ENCODE peak calls at places on chromosomes 6 and 20, in four cellular contexts. K is AG04449, D is fibroblast of pulmonary artery, W is lower lobe of right lung. P is an unnamed sample.

GRCh38 chr6:15437090-15437489 is 191.2 kb downstream of the JARID2 start:
- DNase-seq in K (no peak), W (no peak), D (no peak), P (no peak)

GRCh38 chr20:38184098-38184497 is 19.0 kb upstream of the TGM2 start:
- DNase-seq in W (no peak), D (no peak), K (no peak), P (no peak)

GRCh38 chr6:83057705-83058321 is 7.8 kb downstream of the UBE3D start:
- DNase-seq in W (no peak), K (no peak), D (peak; percentile 69), P (no peak)

GRCh38 chr6:160178271-160178670 is 56.7 kb downstream of the SLC22A1 start:
- DNase-seq in W (no peak), D (no peak), K (no peak), P (no peak)

GRCh38 chr6:22892452-22892851 is 323.1 kb downstream of the HDGFL1 start:
- DNase-seq in W (no peak), D (peak; percentile 98), K (peak; percentile 93), P (no peak)

GRCh38 chr20:11807070-11807741 is 110.5 kb upstream of the BTBD3 start:
- DNase-seq in D (peak; percentile 85), K (peak; percentile 74), W (no peak), P (no peak)

GRCh38 chr6:150087336-150087735 is 18.4 kb upstream of the ULBP3 start:
- DNase-seq in D (no peak), W (no peak), K (no peak), P (no peak)

GRCh38 chr20:40812415-40813212 is 123.6 kb upstream of the MAFB start:
- DNase-seq in K (no peak), D (no peak), W (no peak), P (peak; percentile 72)

GRCh38 chr6:36906539-36906938 is 20.8 kb downstream of the C6orf89 start:
- DNase-seq in W (peak; percentile 83), K (no peak), D (peak; percentile 13), P (no peak)

GRCh38 chr20:41078329-41078728 is 49.7 kb downstream of the TOP1 start:
- DNase-seq in D (peak; percentile 80), K (peak; percentile 33), W (no peak), P (no peak)

GRCh38 chr6:28606424-28607391 is 81.0 kb downstream of the GPX5 start:
- DNase-seq in D (peak; percentile 71), W (no peak), K (no peak), P (peak; percentile 83)

GRCh38 chr6:12290490-12290820 is 294 bp downstream of the EDN1 start:
- DNase-seq in W (no peak), D (no peak), K (no peak), P (no peak)

GRCh38 chr6:12291083-12291784 is 1.1 kb downstream of the EDN1 start:
- DNase-seq in W (no peak), K (no peak), D (no peak), P (no peak)

GRCh38 chr6:12288211-12288618 is 1.9 kb upstream of the EDN1 start:
- DNase-seq in K (no peak), W (peak; percentile 58), D (no peak), P (no peak)

GRCh38 chr6:12288844-12289654 is 1.1 kb upstream of the EDN1 start:
- DNase-seq in K (no peak), W (no peak), D (peak; percentile 81), P (no peak)

GRCh38 chr6:12289655-12290489 is at the start of gene EDN1:
- DNase-seq in W (peak; percentile 89), D (peak; percentile 93), K (no peak), P (peak; percentile 91)
- TF ChIP-seq CTCF in W (peak; percentile 67), D (peak; percentile 51), K (peak; percentile 70), P (peak; percentile 61)

GRCh38 chr20:58197185-58197469 is 31.3 kb downstream of the ANKRD60 start:
- DNase-seq in D (no peak), K (no peak), W (no peak), P (no peak)
- TF ChIP-seq CTCF in D (no peak), K (no peak), W (no peak), P (no peak)

GRCh38 chr6:151630387-151630786 is 136.6 kb downstream of the CCDC170 start:
- DNase-seq in K (no peak), W (no peak), D (no peak), P (no peak)
- TF ChIP-seq CTCF in K (no peak), W (no peak), D (no peak), P (no peak)

DNA sequence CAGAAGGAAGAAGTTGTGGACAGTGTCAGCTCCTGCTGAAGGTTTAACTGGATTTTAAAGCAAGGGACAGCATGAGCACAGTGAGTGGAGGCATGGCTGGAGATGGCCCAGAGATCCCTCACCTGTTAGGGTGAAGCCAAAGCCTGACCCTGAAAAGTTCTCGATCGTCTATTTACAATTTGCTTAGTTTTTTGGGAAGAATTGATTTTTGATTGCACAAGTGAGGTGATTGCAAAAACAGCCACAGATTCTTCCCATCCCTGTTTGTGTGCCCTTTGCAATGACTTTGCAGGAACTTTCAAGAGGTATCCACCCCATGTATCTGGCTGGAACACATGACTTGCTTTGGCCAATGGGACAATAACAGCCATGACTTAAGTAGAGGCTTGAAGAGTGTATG is 170.1 kb downstream of the TFAP2C start:
- DNase-seq in W (no peak), K (no peak), D (no peak), P (no peak)
- TF ChIP-seq CTCF in W (no peak), K (no peak), D (no peak), P (no peak)

DNA sequence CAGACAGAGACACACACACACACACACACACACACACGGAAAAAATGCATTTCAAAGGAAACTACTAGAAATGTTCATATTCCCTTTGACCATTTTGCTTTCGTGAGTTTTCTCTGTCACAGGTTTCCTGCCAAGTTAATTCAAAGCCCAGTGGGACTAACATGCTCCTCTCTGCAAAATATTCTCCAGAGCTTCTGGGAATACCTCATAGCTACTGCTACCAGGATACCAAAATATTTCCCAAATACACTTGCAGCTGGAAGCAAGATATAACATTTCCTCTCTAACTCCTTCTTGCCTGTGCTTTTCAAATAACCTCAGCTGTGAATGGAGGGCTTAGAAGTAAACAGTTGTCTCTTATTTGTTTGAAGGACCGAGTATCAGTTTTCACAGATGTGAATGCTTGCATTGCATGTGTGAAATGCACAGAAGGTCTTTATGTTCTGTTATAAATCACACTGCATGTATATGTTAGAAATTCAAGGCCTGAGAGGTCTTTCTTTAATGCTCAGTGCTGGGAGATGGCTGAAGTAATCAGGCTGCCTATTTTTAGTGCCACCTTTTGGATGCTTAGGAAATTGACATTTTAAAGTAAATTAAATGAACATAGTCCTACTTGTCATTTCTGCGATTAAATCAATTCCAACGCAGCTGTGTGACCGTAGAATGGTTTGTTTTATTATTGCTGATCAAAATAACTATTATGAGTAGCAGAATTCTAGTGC is 8.7 kb upstream of the FAM209A start:
- DNase-seq in W (no peak), K (no peak), D (peak; percentile 49), P (no peak)
- TF ChIP-seq CTCF in W (no peak), K (peak; percentile 8), D (peak; percentile 44), P (peak; percentile 49)

GRCh38 chr20:53444386-53444785 is 149.3 kb downstream of the ZNF217 start:
- DNase-seq in K (no peak), W (no peak), D (no peak), P (peak; percentile 54)

GRCh38 chr20:53448426-53448825 is 145.2 kb downstream of the ZNF217 start:
- DNase-seq in W (no peak), K (no peak), D (no peak), P (no peak)

GRCh38 chr20:53448875-53449274 is 144.8 kb downstream of the ZNF217 start:
- DNase-seq in W (no peak), K (no peak), D (no peak), P (no peak)

GRCh38 chr20:53445276-53445675 is 148.4 kb downstream of the ZNF217 start:
- DNase-seq in W (no peak), K (no peak), D (peak; percentile 28), P (no peak)

DNA sequence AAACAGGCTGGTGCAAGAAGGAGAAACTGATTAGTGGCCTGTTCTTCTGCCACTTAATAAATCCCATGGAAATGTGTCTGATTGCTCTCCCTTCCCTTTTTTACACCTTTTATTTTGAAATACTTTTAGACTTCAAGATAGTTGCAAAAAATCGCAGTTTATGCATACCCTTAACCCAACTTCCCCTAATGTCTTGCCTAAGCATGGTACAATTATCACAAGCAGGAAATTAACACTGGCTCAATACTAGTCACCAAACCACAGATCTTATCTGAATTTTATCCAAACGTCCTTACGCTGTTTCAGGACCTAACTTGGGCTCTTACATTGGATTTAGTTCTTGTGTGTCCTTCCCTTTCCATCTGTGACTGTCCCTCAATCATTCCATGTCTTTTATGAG is 146.4 kb downstream of the ZNF217 start:
- DNase-seq in D (no peak), K (no peak), W (no peak), P (no peak)
- TF ChIP-seq CTCF in D (no peak), K (no peak), W (no peak), P (no peak)

GRCh38 chr6:90458353-90459224 is 128.3 kb downstream of the MAP3K7 start:
- DNase-seq in K (no peak), W (no peak), D (peak; percentile 31), P (no peak)

GRCh38 chr6:90457867-90458259 is 129.0 kb downstream of the MAP3K7 start:
- DNase-seq in W (no peak), D (no peak), K (no peak), P (no peak)

GRCh38 chr6:90454835-90455427 is 131.9 kb downstream of the MAP3K7 start:
- DNase-seq in W (no peak), D (no peak), K (no peak), P (no peak)

GRCh38 chr6:90459225-90459758 is 127.6 kb downstream of the MAP3K7 start:
- DNase-seq in W (no peak), K (no peak), D (no peak), P (no peak)

GRCh38 chr6:90456001-90456400 is 130.9 kb downstream of the MAP3K7 start:
- DNase-seq in K (no peak), W (no peak), D (no peak), P (no peak)
- TF ChIP-seq CTCF in K (no peak), W (no peak), D (no peak), P (no peak)

P was measured in osteocyte.